ENCODE peak calls at places on chromosome 1, in five cellular contexts. T is lung, Q is dorsolateral prefrontal cortex, G is cardiac muscle cell, E is A549. B is an unnamed sample.

GRCh38 chr1:54904476-54905048 is 17.6 kb upstream of the DHCR24 start:
- DNase-seq in T (no peak), Q (no peak), G (peak; percentile 17), E (no peak), B (no peak)

GRCh38 chr1:25500694-25501093 is 42.7 kb upstream of the LDLRAP1 start:
- DNase-seq in T (no peak), Q (no peak), G (peak; percentile 55), E (no peak), B (no peak)

GRCh38 chr1:5857011-5857410 is 135.2 kb downstream of the NPHP4 start:
- DNase-seq in T (no peak), Q (no peak), G (no peak), E (no peak), B (no peak)

GRCh38 chr1:8373547-8374270 is 55.8 kb downstream of the SLC45A1 start:
- DNase-seq in T (peak; percentile 58), Q (peak; percentile 69), G (peak; percentile 85), E (no peak), B (no peak)

GRCh38 chr1:114468710-114469468 is 42.1 kb downstream of the TRIM33 start:
- DNase-seq in T (no peak), Q (no peak), G (peak; percentile 23), E (no peak), B (no peak)

GRCh38 chr1:57945045-57945444 is 521.2 kb upstream of the DAB1 start:
- DNase-seq in T (no peak), Q (no peak), G (no peak), E (no peak), B (no peak)

GRCh38 chr1:19756480-19756879 is 43.2 kb downstream of the TMCO4 start:
- DNase-seq in T (no peak), Q (no peak), G (no peak), E (no peak), B (no peak)

GRCh38 chr1:83839566-83840173 is 159.3 kb downstream of the TTLL7 start:
- DNase-seq in T (no peak), Q (no peak), G (peak; percentile 51), E (no peak), B (no peak)

GRCh38 chr1:84253891-84254290 is 47.6 kb upstream of the SAMD13 start:
- DNase-seq in T (peak; percentile 51), Q (peak; percentile 89), G (peak; percentile 83), E (peak; percentile 65), B (peak; percentile 57)

GRCh38 chr1:25245393-25245792 is 1.9 kb downstream of the RSRP1 start:
- DNase-seq in T (no peak), Q (no peak), G (no peak), E (no peak), B (no peak)

GRCh38 chr1:12585536-12585935 is 32.5 kb downstream of the DHRS3 start:
- DNase-seq in T (no peak), Q (no peak), G (no peak), E (no peak), B (no peak)

GRCh38 chr1:179146476-179146875 is 64.6 kb downstream of the TOR3A start:
- DNase-seq in T (no peak), Q (no peak), G (no peak), E (no peak), B (no peak)

GRCh38 chr1:19450811-19451564 is 34.4 kb downstream of the CAPZB start:
- DNase-seq in T (peak; percentile 44), Q (no peak), G (peak; percentile 93), E (peak; percentile 57), B (no peak)

GRCh38 chr1:30887485-30888315 is 20.9 kb downstream of the SDC3 start:
- DNase-seq in T (no peak), Q (no peak), G (no peak), E (no peak), B (no peak)

GRCh38 chr1:155499953-155500621 is 62.5 kb downstream of the ASH1L start:
- DNase-seq in T (no peak), Q (no peak), G (peak; percentile 33), E (no peak), B (no peak)

GRCh38 chr1:152623203-152623844 is 421 bp upstream of the LCE3A start:
- DNase-seq in T (no peak), Q (no peak), G (no peak), E (no peak), B (no peak)

GRCh38 chr1:204150702-204151561 is 912 bp downstream of the ETNK2 start:
- DNase-seq in T (no peak), Q (no peak), G (no peak), E (no peak), B (no peak)

GRCh38 chr1:32246888-32247273 is at the start of gene FAM167B:
- DNase-seq in T (no peak), Q (no peak), G (peak; percentile 80), E (no peak), B (no peak)

GRCh38 chr1:69573911-69574310 is 6.2 kb downstream of the LRRC7 start:
- DNase-seq in T (no peak), Q (no peak), G (no peak), E (no peak), B (no peak)

GRCh38 chr1:207670997-207671396 is 26.1 kb downstream of the CR1L start:
- DNase-seq in T (no peak), Q (no peak), G (no peak), E (no peak), B (no peak)

GRCh38 chr1:24966724-24967346 is 36.8 kb upstream of the RUNX3 start:
- DNase-seq in T (no peak), Q (no peak), G (peak; percentile 81), E (peak; percentile 17), B (no peak)

GRCh38 chr1:74426208-74426932 is 86.0 kb downstream of the LRRC53 start:
- DNase-seq in T (no peak), Q (no peak), G (peak; percentile 0), E (no peak), B (no peak)

GRCh38 chr1:171610385-171610784 is 11.7 kb upstream of the MYOCOS start:
- DNase-seq in T (no peak), Q (no peak), G (peak; percentile 42), E (no peak), B (no peak)

GRCh38 chr1:181531441-181531840 is 48.1 kb downstream of the CACNA1E start:
- DNase-seq in T (no peak), Q (no peak), G (no peak), E (no peak), B (no peak)
- H3K27ac ChIP-seq in T (no peak overlapping the region), Q (no peak overlapping the region), G (no peak overlapping the region), E (no peak overlapping the region), B (no peak overlapping the region)

DNA sequence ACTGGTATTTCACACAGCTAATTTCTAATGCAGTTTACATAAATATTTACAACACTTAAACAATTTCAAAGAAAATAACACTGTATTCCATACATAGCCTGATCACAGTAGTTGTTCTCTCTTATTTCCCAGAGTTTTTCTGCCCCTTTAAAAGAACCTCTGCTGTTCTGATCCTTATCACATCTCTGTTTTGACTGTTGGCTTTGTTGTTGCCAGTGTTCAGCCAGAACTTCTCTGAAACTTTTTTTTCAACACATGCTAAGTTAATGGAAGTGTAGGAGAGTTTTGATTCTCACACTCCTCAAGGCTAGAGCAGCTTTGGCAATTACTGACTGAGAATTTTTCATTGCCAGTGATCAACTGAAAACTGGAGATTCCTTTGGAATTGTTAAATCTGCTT is 11.1 kb downstream of the SELE start:
- DNase-seq in T (no peak), Q (no peak), G (no peak), E (no peak), B (no peak)
- H3K27ac ChIP-seq in T (no peak overlapping the region), Q (no peak overlapping the region), G (no peak overlapping the region), E (no peak overlapping the region), B (no peak overlapping the region)

DNA sequence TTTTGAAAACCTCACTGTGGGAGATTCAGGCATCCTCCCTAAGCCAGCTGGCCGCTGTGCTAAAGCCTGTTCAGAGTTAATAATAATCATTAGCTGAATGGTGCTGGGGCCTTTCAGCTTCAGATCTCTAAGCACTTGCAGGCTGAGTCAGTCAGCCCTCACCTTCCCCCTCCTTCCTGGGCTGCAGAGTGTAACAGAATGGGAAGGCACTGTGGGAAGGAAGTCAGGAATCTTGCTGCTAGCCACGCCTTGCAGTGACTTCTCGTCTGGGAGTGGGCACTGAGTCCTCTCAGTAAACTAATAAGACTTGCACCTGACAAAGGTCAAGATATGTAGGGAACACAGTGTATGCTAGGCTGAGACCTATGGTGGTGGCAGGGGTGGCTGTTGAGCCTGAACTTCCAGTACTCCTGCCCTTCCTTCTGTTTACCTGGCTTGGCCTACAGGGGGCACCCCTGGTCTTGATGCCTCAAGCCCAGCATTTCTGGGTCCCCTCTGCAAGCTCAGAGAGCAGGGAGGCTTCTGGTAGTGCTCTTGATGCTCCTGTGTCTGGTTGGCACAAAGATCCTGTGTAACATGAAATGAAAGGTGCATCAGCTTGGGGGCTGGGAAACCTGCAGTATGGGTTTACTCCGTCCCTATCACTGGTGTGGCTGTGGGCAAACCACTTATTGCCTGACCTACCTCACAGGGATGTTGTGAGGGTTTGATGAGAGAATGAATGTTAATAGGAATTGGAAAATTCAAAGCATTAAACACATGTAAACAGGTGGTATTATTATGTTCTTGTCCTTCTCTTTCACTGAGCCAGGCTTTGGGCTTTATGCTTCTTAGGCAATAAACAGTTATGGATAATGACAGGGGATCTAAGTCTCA is 6.0 kb downstream of the CYB561D1 start:
- DNase-seq in T (peak; percentile 56), Q (no peak), G (peak; percentile 42), E (no peak), B (peak; percentile 12)
- H3K27ac ChIP-seq in T (no peak overlapping the region), Q (peak overlapping the region; percentile 86), G (no peak overlapping the region), E (no peak overlapping the region), B (no peak overlapping the region)

GRCh38 chr1:92985101-92985500 is 23.8 kb upstream of the DIPK1A start:
- DNase-seq in T (no peak), Q (no peak), G (no peak), E (no peak), B (no peak)

GRCh38 chr1:92975551-92976232 is 14.4 kb upstream of the DIPK1A start:
- DNase-seq in T (no peak), Q (no peak), G (no peak), E (no peak), B (no peak)

GRCh38 chr1:92980732-92981647 is 19.7 kb upstream of the DIPK1A start:
- DNase-seq in T (no peak), Q (no peak), G (no peak), E (no peak), B (no peak)
- H3K27ac ChIP-seq in T (no peak overlapping the region), Q (no peak overlapping the region), G (no peak overlapping the region), E (no peak overlapping the region), B (no peak overlapping the region)

GRCh38 chr1:212255705-212256307 is 29.4 kb upstream of the PPP2R5A start:
- DNase-seq in T (no peak), Q (no peak), G (peak; percentile 40), E (no peak), B (no peak)
- H3K27ac ChIP-seq in T (no peak overlapping the region), Q (no peak overlapping the region), G (no peak overlapping the region), E (peak overlapping the region; percentile 20), B (no peak overlapping the region)

GRCh38 chr1:119416006-119416640 is 1.2 kb downstream of the HSD3B2 start:
- DNase-seq in T (no peak), Q (no peak), G (no peak), E (no peak), B (no peak)
- H3K27ac ChIP-seq in T (no peak overlapping the region), Q (no peak overlapping the region), G (no peak overlapping the region), E (no peak overlapping the region), B (no peak overlapping the region)

DNA sequence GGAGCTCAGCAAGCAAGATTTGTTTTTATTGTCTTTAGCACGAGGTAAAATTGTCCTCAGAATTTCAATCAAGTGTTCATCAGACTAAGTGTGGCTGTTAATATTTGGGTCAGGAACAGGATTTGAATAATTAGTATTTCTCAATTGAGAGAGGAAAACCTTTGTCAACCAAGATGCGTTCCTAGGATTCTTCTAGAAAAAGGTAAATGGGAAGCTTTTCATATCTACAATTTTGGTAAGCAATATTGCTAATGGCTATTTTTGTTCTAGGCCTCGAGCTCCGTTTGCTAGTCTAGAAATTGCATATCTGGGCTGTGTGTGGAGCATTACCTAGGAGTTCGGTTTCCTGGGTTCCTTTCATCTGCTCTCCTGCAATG is 4.1 kb upstream of the PIGV start:
- DNase-seq in T (no peak), Q (no peak), G (no peak), E (no peak), B (no peak)
- H3K27ac ChIP-seq in T (peak overlapping the region; percentile 97), Q (peak overlapping the region; percentile 99), G (peak overlapping the region; percentile 98), E (peak overlapping the region; percentile 1), B (peak overlapping the region; percentile 100)

B was measured in substantia nigra.